ENCODE peak calls at places on chromosomes 2 and 18, in five cellular contexts. K is H9; I is activated CD4-positive, CD25-positive, alpha-beta regulatory T cell; L is RCC 7860; X is CD4-positive, CD25-positive, alpha-beta regulatory T cell. D is an unnamed sample.

GRCh38 chr2:34025196-34025595 is 426.1 kb upstream of the FAM98A start:
- DNase-seq in K (no peak), I (no peak), L (no peak), X (no peak), D (no peak)

GRCh38 chr2:231347081-231347480 is 48.4 kb upstream of the B3GNT7 start:
- DNase-seq in K (no peak), I (no peak), L (no peak), X (no peak), D (no peak)

GRCh38 chr2:150735894-150736498 is 248.5 kb upstream of the RND3 start:
- DNase-seq in K (no peak), I (no peak), L (no peak), X (no peak), D (no peak)

GRCh38 chr2:54494087-54494486 is 38.0 kb downstream of the SPTBN1 start:
- DNase-seq in K (no peak), I (no peak), L (no peak), X (no peak), D (no peak)

GRCh38 chr2:175003875-175004729 is 1.1 kb downstream of the CHN1 start:
- DNase-seq in K (peak), I (no peak), L (no peak), X (no peak), D (no peak)

GRCh38 chr2:9770006-9770307 is 73.3 kb upstream of the TAF1B start:
- DNase-seq in K (no peak), I (no peak), L (no peak), X (no peak), D (no peak)

GRCh38 chr18:39839782-39840181 is 2115.3 kb upstream of the PIK3C3 start:
- DNase-seq in K (no peak), I (no peak), L (no peak), X (no peak), D (no peak)

GRCh38 chr2:122096788-122097187 is 341.3 kb downstream of the TSN start:
- DNase-seq in K (no peak), I (no peak), L (no peak), X (no peak), D (no peak)

GRCh38 chr2:156537147-156537546 is 101.0 kb downstream of the GPD2 start:
- DNase-seq in K (no peak), I (no peak), L (no peak), X (no peak), D (no peak)

GRCh38 chr2:25561136-25561850 is 112.1 kb downstream of the DTNB start:
- DNase-seq in K (peak), I (no peak), L (no peak), X (no peak), D (no peak)

GRCh38 chr2:128581849-128582244 is 263.2 kb upstream of the HS6ST1 start:
- DNase-seq in K (no peak), I (no peak), L (no peak), X (no peak), D (no peak)

GRCh38 chr18:72504866-72505265 is 39.3 kb downstream of the CBLN2 start:
- DNase-seq in K (no peak), I (no peak), L (no peak), X (no peak), D (no peak)

GRCh38 chr2:160928854-160929301 is 231.3 kb upstream of the TANK start:
- DNase-seq in K (no peak), I (no peak), L (no peak), X (no peak), D (no peak)

D was measured in activated naive CD4-positive, alpha-beta T cell.